ENCODE peak calls at places on chromosomes 11 and 22, in nine cellular contexts. One of them, this sample, is unnamed.

GRCh38 chr11:99632969-99633368 is 612.2 kb downstream of the CNTN5 start:
- DNase-seq in iPS-NIHi11: no peak
- DNase-seq in activated CD4-positive, CD25-positive, alpha-beta regulatory T cell: no peak
- DNase-seq in occipital lobe: no peak
- DNase-seq in HFFc6: no peak
- DNase-seq in renal cortical epithelial cell: no peak
- DNase-seq in foreskin keratinocyte: no peak
- DNase-seq in NK-92 treated with Interleukin-12 subunit alpha and Interleukin-12 subunit beta, amount 100 ng/mL, for 24 hours: no peak
- DNase-seq in fibroblast of the conjunctiva: no peak
- DNase-seq in this sample: no peak

GRCh38 chr11:34416746-34417145 is 22.0 kb upstream of the CAT start:
- DNase-seq in iPS-NIHi11: no peak
- DNase-seq in activated CD4-positive, CD25-positive, alpha-beta regulatory T cell: no peak
- DNase-seq in occipital lobe: no peak
- DNase-seq in HFFc6: no peak
- DNase-seq in renal cortical epithelial cell: no peak
- DNase-seq in foreskin keratinocyte: no peak
- DNase-seq in NK-92 treated with Interleukin-12 subunit alpha and Interleukin-12 subunit beta, amount 100 ng/mL, for 24 hours: no peak
- DNase-seq in fibroblast of the conjunctiva: no peak
- DNase-seq in this sample: no peak

GRCh38 chr11:22920939-22921565 is 60.8 kb upstream of the CCDC179 start:
- DNase-seq in iPS-NIHi11: peak
- DNase-seq in activated CD4-positive, CD25-positive, alpha-beta regulatory T cell: no peak
- DNase-seq in occipital lobe: no peak
- DNase-seq in HFFc6: peak
- DNase-seq in renal cortical epithelial cell: peak
- DNase-seq in foreskin keratinocyte: peak
- DNase-seq in NK-92 treated with Interleukin-12 subunit alpha and Interleukin-12 subunit beta, amount 100 ng/mL, for 24 hours: no peak
- DNase-seq in fibroblast of the conjunctiva: peak
- DNase-seq in this sample: no peak

GRCh38 chr11:77094841-77095365 is 7.7 kb upstream of the OMP start:
- DNase-seq in iPS-NIHi11: no peak
- DNase-seq in activated CD4-positive, CD25-positive, alpha-beta regulatory T cell: no peak
- DNase-seq in occipital lobe: no peak
- DNase-seq in HFFc6: no peak
- DNase-seq in renal cortical epithelial cell: no peak
- DNase-seq in foreskin keratinocyte: no peak
- DNase-seq in NK-92 treated with Interleukin-12 subunit alpha and Interleukin-12 subunit beta, amount 100 ng/mL, for 24 hours: no peak
- DNase-seq in fibroblast of the conjunctiva: no peak
- DNase-seq in this sample: no peak

GRCh38 chr11:79052539-79052938 is 388.3 kb downstream of the TENM4 start:
- DNase-seq in iPS-NIHi11: peak
- DNase-seq in activated CD4-positive, CD25-positive, alpha-beta regulatory T cell: no peak
- DNase-seq in occipital lobe: no peak
- DNase-seq in HFFc6: no peak
- DNase-seq in renal cortical epithelial cell: peak
- DNase-seq in foreskin keratinocyte: no peak
- DNase-seq in NK-92 treated with Interleukin-12 subunit alpha and Interleukin-12 subunit beta, amount 100 ng/mL, for 24 hours: no peak
- DNase-seq in fibroblast of the conjunctiva: no peak
- DNase-seq in this sample: no peak

GRCh38 chr22:39212721-39213376 is 31.9 kb downstream of the PDGFB start:
- DNase-seq in iPS-NIHi11: no peak
- DNase-seq in activated CD4-positive, CD25-positive, alpha-beta regulatory T cell: no peak
- DNase-seq in occipital lobe: no peak
- DNase-seq in HFFc6: peak
- DNase-seq in renal cortical epithelial cell: peak
- DNase-seq in foreskin keratinocyte: peak
- DNase-seq in NK-92 treated with Interleukin-12 subunit alpha and Interleukin-12 subunit beta, amount 100 ng/mL, for 24 hours: no peak
- DNase-seq in fibroblast of the conjunctiva: no peak
- DNase-seq in this sample: no peak

GRCh38 chr22:24471570-24471969 is 23.6 kb upstream of the UPB1 start:
- DNase-seq in iPS-NIHi11: no peak
- DNase-seq in activated CD4-positive, CD25-positive, alpha-beta regulatory T cell: no peak
- DNase-seq in occipital lobe: no peak
- DNase-seq in HFFc6: no peak
- DNase-seq in renal cortical epithelial cell: no peak
- DNase-seq in foreskin keratinocyte: no peak
- DNase-seq in NK-92 treated with Interleukin-12 subunit alpha and Interleukin-12 subunit beta, amount 100 ng/mL, for 24 hours: no peak
- DNase-seq in fibroblast of the conjunctiva: peak
- DNase-seq in this sample: peak

GRCh38 chr11:3865388-3866193 is 10.1 kb downstream of the STIM1 start:
- DNase-seq in iPS-NIHi11: no peak
- DNase-seq in activated CD4-positive, CD25-positive, alpha-beta regulatory T cell: no peak
- DNase-seq in occipital lobe: no peak
- DNase-seq in HFFc6: peak
- DNase-seq in renal cortical epithelial cell: peak
- DNase-seq in foreskin keratinocyte: peak
- DNase-seq in NK-92 treated with Interleukin-12 subunit alpha and Interleukin-12 subunit beta, amount 100 ng/mL, for 24 hours: no peak
- DNase-seq in fibroblast of the conjunctiva: peak
- DNase-seq in this sample: no peak

GRCh38 chr11:12270215-12270797 is 107.1 kb upstream of the PARVA start:
- DNase-seq in iPS-NIHi11: no peak
- DNase-seq in activated CD4-positive, CD25-positive, alpha-beta regulatory T cell: no peak
- DNase-seq in occipital lobe: no peak
- DNase-seq in HFFc6: no peak
- DNase-seq in renal cortical epithelial cell: no peak
- DNase-seq in foreskin keratinocyte: no peak
- DNase-seq in NK-92 treated with Interleukin-12 subunit alpha and Interleukin-12 subunit beta, amount 100 ng/mL, for 24 hours: no peak
- DNase-seq in fibroblast of the conjunctiva: no peak
- DNase-seq in this sample: no peak

GRCh38 chr11:18115360-18116127 is 9.7 kb upstream of the SAAL1 start:
- DNase-seq in iPS-NIHi11: peak
- DNase-seq in activated CD4-positive, CD25-positive, alpha-beta regulatory T cell: peak
- DNase-seq in occipital lobe: peak
- DNase-seq in HFFc6: peak
- DNase-seq in renal cortical epithelial cell: peak
- DNase-seq in foreskin keratinocyte: peak
- DNase-seq in NK-92 treated with Interleukin-12 subunit alpha and Interleukin-12 subunit beta, amount 100 ng/mL, for 24 hours: peak
- DNase-seq in fibroblast of the conjunctiva: peak
- DNase-seq in this sample: peak

GRCh38 chr11:13287026-13287425 is 9.4 kb downstream of the BMAL1 start:
- DNase-seq in iPS-NIHi11: no peak
- DNase-seq in activated CD4-positive, CD25-positive, alpha-beta regulatory T cell: no peak
- DNase-seq in occipital lobe: no peak
- DNase-seq in HFFc6: no peak
- DNase-seq in renal cortical epithelial cell: no peak
- DNase-seq in foreskin keratinocyte: no peak
- DNase-seq in NK-92 treated with Interleukin-12 subunit alpha and Interleukin-12 subunit beta, amount 100 ng/mL, for 24 hours: no peak
- DNase-seq in fibroblast of the conjunctiva: no peak
- DNase-seq in this sample: no peak

GRCh38 chr11:91305402-91305801 is 919.2 kb upstream of the FAT3 start:
- DNase-seq in iPS-NIHi11: peak
- DNase-seq in activated CD4-positive, CD25-positive, alpha-beta regulatory T cell: no peak
- DNase-seq in occipital lobe: no peak
- DNase-seq in HFFc6: no peak
- DNase-seq in renal cortical epithelial cell: no peak
- DNase-seq in foreskin keratinocyte: no peak
- DNase-seq in NK-92 treated with Interleukin-12 subunit alpha and Interleukin-12 subunit beta, amount 100 ng/mL, for 24 hours: no peak
- DNase-seq in fibroblast of the conjunctiva: no peak
- DNase-seq in this sample: no peak

GRCh38 chr11:57476223-57476882 is 16.0 kb downstream of the RTN4RL2 start:
- DNase-seq in iPS-NIHi11: peak
- DNase-seq in activated CD4-positive, CD25-positive, alpha-beta regulatory T cell: no peak
- DNase-seq in occipital lobe: no peak
- DNase-seq in HFFc6: no peak
- DNase-seq in renal cortical epithelial cell: no peak
- DNase-seq in foreskin keratinocyte: no peak
- DNase-seq in NK-92 treated with Interleukin-12 subunit alpha and Interleukin-12 subunit beta, amount 100 ng/mL, for 24 hours: no peak
- DNase-seq in fibroblast of the conjunctiva: no peak
- DNase-seq in this sample: no peak

GRCh38 chr11:124285610-124286344 is 28.0 kb downstream of the OR8D1 start:
- DNase-seq in iPS-NIHi11: no peak
- DNase-seq in activated CD4-positive, CD25-positive, alpha-beta regulatory T cell: no peak
- DNase-seq in occipital lobe: no peak
- DNase-seq in HFFc6: peak
- DNase-seq in renal cortical epithelial cell: peak
- DNase-seq in foreskin keratinocyte: peak
- DNase-seq in NK-92 treated with Interleukin-12 subunit alpha and Interleukin-12 subunit beta, amount 100 ng/mL, for 24 hours: no peak
- DNase-seq in fibroblast of the conjunctiva: peak
- DNase-seq in this sample: no peak

GRCh38 chr11:14644396-14645246 is 1.0 kb downstream of the PDE3B start:
- DNase-seq in iPS-NIHi11: no peak
- DNase-seq in activated CD4-positive, CD25-positive, alpha-beta regulatory T cell: peak
- DNase-seq in occipital lobe: peak
- DNase-seq in HFFc6: no peak
- DNase-seq in renal cortical epithelial cell: no peak
- DNase-seq in foreskin keratinocyte: peak
- DNase-seq in NK-92 treated with Interleukin-12 subunit alpha and Interleukin-12 subunit beta, amount 100 ng/mL, for 24 hours: peak
- DNase-seq in fibroblast of the conjunctiva: no peak
- DNase-seq in this sample: peak

GRCh38 chr11:19954899-19955298 is 205.4 kb downstream of the DBX1 start:
- DNase-seq in iPS-NIHi11: no peak
- DNase-seq in activated CD4-positive, CD25-positive, alpha-beta regulatory T cell: no peak
- DNase-seq in occipital lobe: no peak
- DNase-seq in HFFc6: no peak
- DNase-seq in renal cortical epithelial cell: peak
- DNase-seq in foreskin keratinocyte: no peak
- DNase-seq in NK-92 treated with Interleukin-12 subunit alpha and Interleukin-12 subunit beta, amount 100 ng/mL, for 24 hours: no peak
- DNase-seq in fibroblast of the conjunctiva: no peak
- DNase-seq in this sample: no peak

GRCh38 chr22:20206709-20207215 is 55.9 kb upstream of the CCDC188 start:
- DNase-seq in iPS-NIHi11: no peak
- DNase-seq in activated CD4-positive, CD25-positive, alpha-beta regulatory T cell: no peak
- DNase-seq in occipital lobe: no peak
- DNase-seq in HFFc6: peak
- DNase-seq in renal cortical epithelial cell: no peak
- DNase-seq in foreskin keratinocyte: no peak
- DNase-seq in NK-92 treated with Interleukin-12 subunit alpha and Interleukin-12 subunit beta, amount 100 ng/mL, for 24 hours: no peak
- DNase-seq in fibroblast of the conjunctiva: no peak
- DNase-seq in this sample: no peak